ENCODE peak calls at places on chromosomes 12 and 14, in seven cellular contexts. I, S, J, O, H, G and B are unnamed samples.

GRCh38 chr12:96878704-96879103 is 28.4 kb upstream of the NEDD1 start:
- DNase-seq in I (peak), S (no peak), J (peak), O (peak), H (peak), G (no peak), B (no peak)

GRCh38 chr12:63822352-63822751 is 22.1 kb upstream of the SRGAP1 start:
- DNase-seq in I (peak), S (no peak), J (peak), O (peak), H (peak), G (no peak), B (no peak)

GRCh38 chr12:11607313-11608081 is 42.0 kb upstream of the ETV6 start:
- DNase-seq in I (peak), S (no peak), J (peak), O (peak), H (peak), G (peak), B (peak)

GRCh38 chr14:70394674-70395073 is 22.2 kb downstream of the SYNJ2BP start:
- DNase-seq in I (no peak), S (no peak), J (no peak), O (no peak), H (no peak), G (no peak), B (no peak)

GRCh38 chr12:100142851-100143559 is at the start of gene BLTP3B:
- DNase-seq in I (peak), S (peak), J (peak), O (peak), H (peak), G (peak), B (no peak)

GRCh38 chr14:54220122-54220691 is 176.6 kb upstream of the CDKN3 start:
- DNase-seq in I (no peak), S (no peak), J (peak), O (no peak), H (no peak), G (no peak), B (no peak)

GRCh38 chr14:31138301-31138700 is 69.3 kb downstream of the HECTD1 start:
- DNase-seq in I (peak), S (no peak), J (peak), O (no peak), H (no peak), G (no peak), B (no peak)

GRCh38 chr14:77659822-77660221 is 43.4 kb upstream of the SPTLC2 start:
- DNase-seq in I (no peak), S (no peak), J (no peak), O (no peak), H (no peak), G (no peak), B (no peak)

GRCh38 chr12:131087302-131087818 is 133.7 kb downstream of the ADGRD1 start:
- DNase-seq in I (no peak), S (peak), J (no peak), O (no peak), H (no peak), G (peak), B (no peak)

GRCh38 chr14:71361335-71361734 is 454.1 kb downstream of the PCNX1 start:
- DNase-seq in I (peak), S (no peak), J (peak), O (peak), H (peak), G (no peak), B (no peak)

GRCh38 chr14:77554207-77554606 is 55.6 kb upstream of the ISM2 start:
- DNase-seq in I (no peak), S (no peak), J (no peak), O (no peak), H (no peak), G (no peak), B (no peak)

GRCh38 chr12:32477714-32478113 is 78.4 kb downstream of the FGD4 start:
- DNase-seq in I (no peak), S (no peak), J (no peak), O (peak), H (no peak), G (no peak), B (no peak)

GRCh38 chr12:49789992-49790391 is 38.2 kb downstream of the NCKAP5L start:
- DNase-seq in I (no peak), S (no peak), J (no peak), O (no peak), H (no peak), G (no peak), B (no peak)
- TF ChIP-seq CTCF in I (no peak), S (no peak), J (peak), O (no peak), H (no peak), G (no peak), B (no peak)

DNA sequence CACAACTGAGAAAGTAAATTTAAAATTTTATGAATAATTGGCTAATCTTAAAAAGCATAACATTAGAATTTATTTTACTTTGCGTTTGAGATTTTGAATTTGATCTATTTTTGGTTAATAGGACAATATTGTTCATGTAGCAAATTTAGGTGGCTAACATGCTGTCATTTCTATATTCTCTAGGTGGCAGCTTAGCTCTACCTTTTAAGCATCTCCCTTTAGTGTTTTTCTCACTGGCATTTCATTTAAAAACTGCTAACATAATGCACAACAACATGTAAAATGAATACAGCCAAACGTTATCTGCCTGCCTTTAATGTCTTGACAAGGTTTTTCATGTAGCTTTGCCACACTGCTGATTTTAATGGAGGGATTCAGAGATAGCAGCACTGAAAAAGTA is 272.3 kb upstream of the FBXO33 start:
- DNase-seq in I (no peak), S (no peak), J (no peak), O (no peak), H (no peak), G (no peak), B (no peak)
- TF ChIP-seq CTCF in I (no peak), S (peak), J (no peak), O (no peak), H (no peak), G (no peak), B (no peak)

DNA sequence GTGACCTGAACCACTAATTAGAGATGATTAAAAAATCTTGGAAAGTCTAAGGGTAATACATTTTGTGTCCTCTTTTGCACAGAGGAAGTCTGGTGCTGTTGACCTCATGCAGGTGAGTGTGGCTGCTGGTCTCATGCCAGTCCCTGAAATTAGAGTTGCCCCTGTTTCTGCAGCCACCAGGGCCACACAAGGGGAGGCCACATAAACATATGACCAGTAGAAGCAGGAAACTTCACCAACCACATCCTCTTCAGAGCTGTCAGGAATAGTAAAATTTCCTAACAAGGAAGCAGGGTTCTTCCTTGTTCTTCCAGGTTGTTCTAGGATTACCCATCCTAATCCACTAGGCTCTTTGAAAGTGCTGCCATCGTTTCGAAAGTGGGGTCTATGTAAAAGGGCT is 28.3 kb downstream of the PSMA6 start:
- DNase-seq in I (no peak), S (no peak), J (no peak), O (no peak), H (no peak), G (no peak), B (no peak)
- TF ChIP-seq CTCF in I (no peak), S (no peak), J (no peak), O (no peak), H (no peak), G (no peak), B (no peak)

GRCh38 chr12:22356231-22356630 is 21.7 kb upstream of the ST8SIA1 start:
- DNase-seq in I (no peak), S (no peak), J (no peak), O (no peak), H (no peak), G (no peak), B (no peak)
- TF ChIP-seq CTCF in I (no peak), S (no peak), J (no peak), O (no peak), H (no peak), G (no peak), B (no peak)

DNA sequence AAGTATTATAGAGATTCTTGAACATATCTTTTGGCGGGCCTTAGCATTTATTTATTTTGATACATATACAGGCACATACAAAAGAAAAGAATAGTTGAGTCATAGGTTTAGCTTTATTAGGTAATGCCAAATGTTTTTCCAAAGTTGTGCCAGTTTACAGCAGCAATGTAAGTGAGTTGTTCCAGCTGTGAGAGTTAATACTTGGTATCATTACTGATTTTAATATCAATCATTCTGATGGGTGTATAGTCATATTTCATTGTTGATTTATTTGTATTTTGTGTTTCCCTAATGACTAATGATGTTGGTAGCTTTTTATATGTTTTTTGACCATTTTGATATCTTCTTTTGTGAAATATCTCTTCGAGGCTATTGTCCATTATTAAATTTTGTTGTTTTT is 122.4 kb downstream of the MIPOL1 start:
- DNase-seq in I (peak), S (no peak), J (no peak), O (no peak), H (peak), G (no peak), B (no peak)
- TF ChIP-seq CTCF in I (no peak), S (no peak), J (no peak), O (no peak), H (no peak), G (no peak), B (no peak)

DNA sequence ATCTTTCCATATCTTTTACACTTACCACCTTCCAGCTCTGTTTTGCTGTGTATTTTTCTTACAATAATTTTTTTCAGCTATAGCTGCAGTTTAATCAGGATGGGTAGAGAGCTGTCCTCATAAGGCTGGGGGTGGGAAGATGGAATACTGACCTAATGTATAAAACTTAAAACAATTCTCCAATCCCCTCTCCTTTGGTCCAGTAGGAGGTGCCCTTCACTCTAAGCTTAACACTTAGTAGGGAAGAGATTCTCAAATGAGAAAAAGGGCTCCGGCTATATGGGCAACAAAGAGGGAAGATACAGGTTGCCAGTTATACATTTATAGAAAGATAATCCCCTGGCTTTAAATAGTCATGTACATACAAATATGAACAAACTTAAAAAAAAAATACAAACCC is 2.8 kb downstream of the ORMDL2 start:
- DNase-seq in I (peak), S (no peak), J (peak), O (no peak), H (peak), G (no peak), B (no peak)
- TF ChIP-seq CTCF in I (peak), S (no peak), J (peak), O (peak), H (peak), G (no peak), B (peak)

DNA sequence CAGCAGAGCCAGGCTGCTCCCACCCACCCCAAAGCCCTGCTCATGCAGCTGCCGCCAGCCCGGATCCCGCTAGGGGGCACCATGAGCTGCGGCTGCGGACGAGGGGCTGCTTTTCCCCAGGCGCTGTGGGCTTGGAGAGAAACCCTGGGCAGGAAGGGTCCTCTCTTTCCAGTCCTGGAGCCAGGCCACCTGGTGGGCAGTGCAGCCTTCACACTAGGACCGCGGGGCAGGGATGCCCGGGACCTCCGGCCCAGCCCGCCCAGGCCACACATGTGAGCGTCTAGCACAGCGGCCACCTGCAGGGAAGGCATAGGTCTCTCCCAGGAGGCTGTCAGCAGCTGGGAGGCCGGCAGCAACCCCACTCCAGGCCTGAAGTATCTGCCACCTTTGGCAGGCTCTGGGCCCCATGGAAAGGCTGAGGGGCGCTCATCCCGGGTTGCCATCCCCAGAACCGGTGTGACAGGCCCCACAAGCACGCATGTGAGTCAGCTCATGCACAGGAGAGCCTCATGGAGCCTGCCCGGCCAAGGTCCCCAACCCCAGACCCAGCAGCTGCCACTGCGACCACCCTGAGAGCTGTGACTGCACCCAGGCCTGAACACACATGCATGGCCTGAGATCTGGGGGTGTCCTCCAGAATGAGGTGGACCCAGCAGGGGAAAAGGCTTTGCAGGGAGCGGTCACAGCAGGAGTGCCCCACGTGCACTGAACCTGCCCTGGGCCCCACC is 280.0 kb upstream of the RTL1 start:
- DNase-seq in I (no peak), S (no peak), J (peak), O (no peak), H (no peak), G (no peak), B (no peak)
- TF ChIP-seq CTCF in I (peak), S (no peak), J (peak), O (peak), H (no peak), G (no peak), B (no peak)

GRCh38 chr12:105555556-105555973 is 225.1 kb downstream of the C12orf75 start:
- DNase-seq in I (no peak), S (no peak), J (no peak), O (no peak), H (no peak), G (no peak), B (no peak)
- TF ChIP-seq CTCF in I (no peak), S (no peak), J (no peak), O (no peak), H (no peak), G (no peak), B (no peak)

DNA sequence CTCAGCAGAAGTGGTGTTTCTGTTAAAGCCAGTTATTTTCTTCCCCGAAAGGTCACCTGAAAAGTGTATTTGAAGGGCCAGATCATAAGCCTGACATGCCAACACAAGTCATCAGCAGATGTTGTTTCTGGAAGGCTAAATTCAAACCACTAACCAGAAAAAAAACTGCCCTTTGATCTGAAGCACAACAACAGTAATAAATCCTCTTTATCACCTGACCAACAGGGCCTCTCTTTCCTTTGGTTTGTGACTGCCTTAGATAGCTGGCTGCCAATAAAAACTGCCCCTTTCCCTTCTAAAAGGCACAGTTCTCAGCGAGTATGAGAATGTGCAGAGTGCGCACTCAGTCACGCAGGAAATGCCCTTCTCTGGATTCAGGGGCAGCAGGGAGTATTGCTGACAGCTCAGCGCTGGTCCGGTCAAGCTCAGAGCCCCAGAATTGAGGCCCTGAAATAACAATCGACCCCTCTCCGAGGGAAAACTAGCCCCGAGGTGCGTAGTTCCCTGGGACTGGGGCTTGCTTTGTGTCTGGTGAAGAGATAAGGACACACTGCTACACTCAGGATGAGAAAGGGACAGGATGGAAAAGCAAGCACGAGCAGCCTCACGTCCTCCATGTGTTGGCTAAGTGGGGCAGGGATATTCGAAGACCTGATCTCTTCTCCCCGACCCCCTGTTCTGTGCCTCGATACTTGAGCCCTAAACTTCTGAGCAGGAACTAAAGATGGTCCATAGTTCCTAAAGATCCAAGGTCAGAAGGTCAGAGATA is 184.2 kb upstream of the GZMB start:
- DNase-seq in I (no peak), S (no peak), J (peak), O (peak), H (no peak), G (no peak), B (no peak)
- TF ChIP-seq CTCF in I (no peak), S (no peak), J (no peak), O (no peak), H (no peak), G (no peak), B (no peak)